ENCODE peak calls at places on chromosome 4, in four cellular contexts. M, X, G and A are unnamed samples.

GRCh38 chr4:39548425-39549067 is 21.3 kb upstream of the UGDH start:
- DNase-seq in M (no peak), X (no peak), G (no peak), A (no peak)

GRCh38 chr4:52612341-52612740 is 46.8 kb downstream of the USP46 start:
- DNase-seq in X (no peak), M (no peak), G (no peak), A (no peak)

GRCh38 chr4:147477439-147477838 is 3.5 kb upstream of the EDNRA start:
- DNase-seq in X (no peak), M (no peak), G (no peak), A (no peak)

GRCh38 chr4:59945277-59945676 is 1254.8 kb upstream of the ADGRL3 start:
- DNase-seq in M (no peak), G (no peak), X (no peak), A (no peak)

GRCh38 chr4:11228575-11228974 is 200.1 kb downstream of the HS3ST1 start:
- DNase-seq in M (no peak), G (no peak), X (no peak), A (no peak)

GRCh38 chr4:120769227-120769626 is 153.3 kb downstream of the PRDM5 start:
- DNase-seq in M (no peak), G (no peak), X (no peak), A (no peak)

GRCh38 chr4:107850438-107850837 is 25.7 kb downstream of the SGMS2 start:
- DNase-seq in X (no peak), G (no peak), M (no peak), A (no peak)

GRCh38 chr4:94686086-94686485 is 71.7 kb upstream of the BMPR1B start:
- DNase-seq in G (no peak), X (no peak), M (no peak), A (no peak)

GRCh38 chr4:153987291-153987690 is 198.4 kb upstream of the SFRP2 start:
- DNase-seq in M (no peak), X (no peak), G (no peak), A (no peak)

GRCh38 chr4:112855058-112855457 is 194.4 kb upstream of the ANK2 start:
- DNase-seq in M (no peak), X (no peak), G (no peak), A (no peak)

GRCh38 chr4:4864940-4865704 is 5.7 kb downstream of the MSX1 start:
- DNase-seq in G (no peak), X (no peak), M (no peak), A (no peak)

GRCh38 chr4:98506462-98507132 is 151.8 kb downstream of the TSPAN5 start:
- DNase-seq in G (no peak), X (no peak), M (no peak), A (no peak)

GRCh38 chr4:21490682-21491081 is 457.9 kb downstream of the KCNIP4 start:
- DNase-seq in X (no peak), G (no peak), M (no peak), A (no peak)

GRCh38 chr4:31741321-31741720 is 1021.2 kb downstream of the PCDH7 start:
- DNase-seq in M (no peak), G (no peak), X (no peak), A (no peak)

GRCh38 chr4:184114431-184114830 is 103.2 kb downstream of the ENPP6 start:
- DNase-seq in G (no peak), X (no peak), M (no peak), A (no peak)

GRCh38 chr4:147831452-147832192 is 99.7 kb downstream of the ARHGAP10 start:
- DNase-seq in X (no peak), M (no peak), G (no peak), A (no peak)

GRCh38 chr4:39062094-39062493 is at the start of gene KLHL5:
- DNase-seq in G (no peak), M (no peak), X (no peak), A (no peak)

GRCh38 chr4:101527186-101527585 is 179.9 kb upstream of the PPP3CA start:
- DNase-seq in X (no peak), G (peak; percentile 37), M (no peak), A (no peak)

GRCh38 chr4:76588268-76588667 is 153.2 kb downstream of the SHROOM3 start:
- DNase-seq in X (no peak), M (no peak), G (no peak), A (no peak)

GRCh38 chr4:153177841-153178240 is 26.4 kb upstream of the TRIM2 start:
- DNase-seq in M (no peak), X (no peak), G (no peak), A (no peak)

GRCh38 chr4:189083769-189084168 is 856.9 kb upstream of the FRG1 start:
- DNase-seq in M (no peak), X (no peak), G (no peak), A (no peak)

GRCh38 chr4:127533028-127533700 is 99.6 kb upstream of the INTU start:
- DNase-seq in X (no peak), M (no peak), G (no peak), A (no peak)

GRCh38 chr4:77434299-77435092 is 171.1 kb upstream of the CXCL13 start:
- DNase-seq in G (no peak), X (no peak), M (no peak), A (no peak)

GRCh38 chr4:113397114-113397701 is 347.8 kb downstream of the ANK2 start:
- DNase-seq in G (no peak), M (no peak), X (no peak), A (no peak)

GRCh38 chr4:73976716-73977115 is 5.1 kb downstream of the PF4 start:
- DNase-seq in X (no peak), M (no peak), G (no peak), A (no peak)

GRCh38 chr4:8035371-8035780 is 95.7 kb upstream of the AFAP1 start:
- DNase-seq in G (no peak), M (no peak), X (no peak), A (peak; percentile 25)

GRCh38 chr4:115110191-115111166 is 2.9 kb downstream of the NDST4 start:
- DNase-seq in G (no peak), M (no peak), X (no peak), A (no peak)

GRCh38 chr4:121370729-121371325 is 10.0 kb downstream of the QRFPR start:
- DNase-seq in M (no peak), G (peak; percentile 23), X (peak; percentile 27), A (no peak)

GRCh38 chr4:164572877-164573279 is 181.1 kb upstream of the SMIM31 start:
- DNase-seq in M (no peak), G (no peak), X (no peak), A (no peak)

GRCh38 chr4:81472249-81473085 is 760 bp upstream of the RASGEF1B start:
- DNase-seq in M (no peak), X (peak; percentile 90), G (peak; percentile 59), A (no peak)

GRCh38 chr4:183504930-183505555 is at the start of gene ING2:
- DNase-seq in X (no peak), G (no peak), M (no peak), A (no peak)

GRCh38 chr4:56271121-56271520 is 116.2 kb downstream of the AASDH start:
- DNase-seq in M (no peak), G (no peak), X (no peak), A (no peak)

GRCh38 chr4:52371861-52372260 is 287.2 kb downstream of the USP46 start:
- DNase-seq in X (no peak), G (no peak), M (no peak), A (no peak)

GRCh38 chr4:44221407-44221806 is 227.2 kb downstream of the KCTD8 start:
- DNase-seq in G (no peak), X (no peak), M (no peak), A (no peak)

GRCh38 chr4:81620442-81620841 is 148.7 kb upstream of the RASGEF1B start:
- DNase-seq in X (no peak), G (no peak), M (no peak), A (no peak)

GRCh38 chr4:40842725-40843401 is 93.1 kb downstream of the NSUN7 start:
- DNase-seq in M (no peak), X (no peak), G (no peak), A (no peak)

GRCh38 chr4:144985014-144985413 is 113.0 kb downstream of the ANAPC10 start:
- DNase-seq in G (no peak), X (no peak), M (no peak), A (no peak)
- H3K27ac ChIP-seq in G (no peak overlapping the region), X (no peak overlapping the region), M (no peak overlapping the region), A (no peak overlapping the region)

GRCh38 chr4:140004580-140005314 is 149.2 kb downstream of the MAML3 start:
- DNase-seq in M (peak; percentile 71), X (no peak), G (no peak), A (peak; percentile 78)
- H3K4me3 ChIP-seq in M (peak overlapping the region; percentile 43), X (no peak overlapping the region), G (no peak overlapping the region), A (peak overlapping the region; percentile 21)

GRCh38 chr4:70712604-70713452 is 8.9 kb upstream of the RUFY3 start:
- DNase-seq in M (no peak), G (no peak), X (no peak), A (no peak)

GRCh38 chr4:70714061-70714468 is 7.7 kb upstream of the RUFY3 start:
- DNase-seq in G (no peak), X (no peak), M (no peak), A (no peak)

GRCh38 chr4:70715097-70715496 is 6.7 kb upstream of the RUFY3 start:
- DNase-seq in M (no peak), X (no peak), G (no peak), A (no peak)

GRCh38 chr4:70713453-70714026 is 8.2 kb upstream of the RUFY3 start:
- DNase-seq in M (no peak), G (no peak), X (peak; percentile 44), A (no peak)

DNA sequence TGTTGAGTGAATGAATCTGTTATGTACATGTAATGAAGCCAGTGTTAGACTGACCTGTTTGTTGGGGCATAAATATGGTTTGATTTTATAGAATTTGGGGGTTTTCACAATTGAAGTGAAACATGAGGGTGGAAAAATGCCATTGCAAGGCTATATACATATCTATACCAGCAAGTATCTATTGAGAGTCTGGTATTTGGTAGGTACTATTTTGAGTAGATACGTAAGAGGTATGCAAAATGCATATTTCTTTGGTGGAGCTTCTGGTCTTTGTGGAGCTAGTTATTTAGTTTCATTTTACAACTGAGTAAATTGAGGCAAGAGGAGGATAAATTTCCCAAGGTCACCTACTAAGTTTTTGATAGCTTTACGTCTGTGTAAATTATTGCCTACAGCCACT is 7.3 kb upstream of the RUFY3 start:
- DNase-seq in G (no peak), X (no peak), M (no peak), A (no peak)
- H3K27ac ChIP-seq in G (no peak overlapping the region), X (no peak overlapping the region), M (peak overlapping the region; percentile 26), A (no peak overlapping the region)

DNA sequence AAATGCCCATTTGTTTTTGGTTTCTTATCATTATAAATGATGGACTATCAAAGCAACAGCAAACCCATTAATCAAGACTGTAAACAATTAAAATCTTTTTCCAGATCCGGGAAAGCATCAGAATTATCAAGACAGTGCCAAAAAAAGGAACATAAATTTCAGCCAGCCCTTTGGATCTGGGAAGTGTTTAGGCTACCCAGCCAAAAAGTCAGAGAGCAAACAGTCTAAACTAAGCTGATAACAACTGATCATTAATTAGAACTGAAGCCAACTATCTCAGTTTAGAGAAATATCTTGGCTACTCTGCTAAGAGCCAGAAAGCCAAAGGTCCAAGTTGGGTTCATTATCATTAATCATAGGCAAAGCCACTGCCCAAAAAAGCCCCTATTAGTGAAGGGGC is 37.1 kb upstream of the SHISA3 start:
- DNase-seq in G (no peak), M (no peak), X (no peak), A (no peak)
- H3K4me3 ChIP-seq in G (no peak overlapping the region), M (peak overlapping the region; percentile 20), X (no peak overlapping the region), A (no peak overlapping the region)